ENCODE peak calls at places on chromosomes 16 and 17, in five cellular contexts. One of them, this sample, is unnamed. For H3K36me3, the result is how much of the 10 kb centered on the place peaks cover.

GRCh38 chr16:82047374-82047773 is 12.3 kb downstream of the HSD17B2 start:
- ATAC-seq in HepG2: no peak
- ATAC-seq in K562: no peak
- ATAC-seq in upper lobe of left lung: no peak
- ATAC-seq in GM12878: no peak
- ATAC-seq in this sample: no peak

GRCh38 chr16:50224297-50224696 is 42.1 kb upstream of the ADCY7 start:
- ATAC-seq in upper lobe of left lung: no peak
- ATAC-seq in K562: no peak
- ATAC-seq in HepG2: no peak
- ATAC-seq in GM12878: no peak
- ATAC-seq in this sample: no peak

GRCh38 chr16:29820271-29820701 is at the start of gene MVP:
- ATAC-seq in GM12878: peak
- ATAC-seq in HepG2: peak
- ATAC-seq in K562: peak
- ATAC-seq in upper lobe of left lung: peak
- ATAC-seq in this sample: peak

GRCh38 chr17:69417545-69418483 is 3.3 kb downstream of the MAP2K6 start:
- ATAC-seq in K562: no peak
- ATAC-seq in HepG2: no peak
- ATAC-seq in upper lobe of left lung: no peak
- ATAC-seq in GM12878: no peak
- ATAC-seq in this sample: no peak

GRCh38 chr17:40025991-40026815 is 11.0 kb downstream of the CSF3 start:
- ATAC-seq in K562: no peak
- ATAC-seq in GM12878: no peak
- ATAC-seq in HepG2: no peak
- ATAC-seq in upper lobe of left lung: no peak
- ATAC-seq in this sample: no peak

GRCh38 chr16:52799149-52799548 is 252.2 kb upstream of the TOX3 start:
- ATAC-seq in HepG2: no peak
- ATAC-seq in upper lobe of left lung: no peak
- ATAC-seq in K562: no peak
- ATAC-seq in GM12878: no peak
- ATAC-seq in this sample: no peak

GRCh38 chr17:48439473-48439872 is 9.5 kb upstream of the SKAP1 start:
- ATAC-seq in upper lobe of left lung: no peak
- ATAC-seq in GM12878: peak
- ATAC-seq in HepG2: no peak
- ATAC-seq in K562: no peak
- ATAC-seq in this sample: no peak

GRCh38 chr17:29674270-29674669 is 51.6 kb upstream of the CORO6 start:
- ATAC-seq in K562: no peak
- ATAC-seq in upper lobe of left lung: no peak
- ATAC-seq in HepG2: no peak
- ATAC-seq in GM12878: no peak
- ATAC-seq in this sample: no peak

GRCh38 chr17:68441064-68441770 is 16.1 kb downstream of the WIPI1 start:
- ATAC-seq in K562: peak
- ATAC-seq in GM12878: no peak
- ATAC-seq in upper lobe of left lung: peak
- ATAC-seq in HepG2: no peak
- ATAC-seq in this sample: no peak

GRCh38 chr17:58317421-58318064 is 11.1 kb downstream of the TSPOAP1 start:
- ATAC-seq in GM12878: peak
- ATAC-seq in HepG2: peak
- ATAC-seq in K562: peak
- ATAC-seq in upper lobe of left lung: no peak
- ATAC-seq in this sample: peak

GRCh38 chr16:54632821-54633220 is 297.8 kb upstream of the IRX5 start:
- ATAC-seq in K562: no peak
- ATAC-seq in GM12878: no peak
- ATAC-seq in HepG2: no peak
- ATAC-seq in upper lobe of left lung: no peak
- ATAC-seq in this sample: no peak

GRCh38 chr16:79134300-79134699 is 466.2 kb downstream of the MAF start:
- ATAC-seq in K562: no peak
- ATAC-seq in GM12878: no peak
- ATAC-seq in upper lobe of left lung: no peak
- ATAC-seq in HepG2: peak
- ATAC-seq in this sample: no peak

GRCh38 chr16:56871172-56871593 is 6.2 kb downstream of the SLC12A3 start:
- ATAC-seq in upper lobe of left lung: no peak
- ATAC-seq in GM12878: peak
- ATAC-seq in HepG2: peak
- ATAC-seq in K562: peak
- ATAC-seq in this sample: no peak

GRCh38 chr17:74295625-74296547 is 21.9 kb downstream of the DNAI2 start:
- ATAC-seq in K562: peak
- ATAC-seq in GM12878: peak
- ATAC-seq in HepG2: peak
- ATAC-seq in upper lobe of left lung: peak
- ATAC-seq in this sample: no peak

GRCh38 chr17:43900858-43901754 is 6.2 kb downstream of the MPP2 start:
- ATAC-seq in GM12878: no peak
- ATAC-seq in upper lobe of left lung: no peak
- ATAC-seq in HepG2: no peak
- ATAC-seq in K562: peak
- ATAC-seq in this sample: no peak

GRCh38 chr16:3717235-3718018 is at the start of gene TRAP1:
- ATAC-seq in GM12878: peak
- ATAC-seq in upper lobe of left lung: peak
- ATAC-seq in K562: peak
- ATAC-seq in HepG2: peak
- ATAC-seq in this sample: peak

GRCh38 chr17:72634621-72635020 is 457.9 kb downstream of the SLC39A11 start:
- ATAC-seq in K562: no peak
- ATAC-seq in upper lobe of left lung: no peak
- ATAC-seq in HepG2: no peak
- ATAC-seq in GM12878: no peak
- ATAC-seq in this sample: no peak

GRCh38 chr17:74274060-74274702 is at the start of gene DNAI2:
- ATAC-seq in HepG2: no peak
- ATAC-seq in upper lobe of left lung: no peak
- ATAC-seq in GM12878: no peak
- ATAC-seq in K562: no peak
- ATAC-seq in this sample: no peak

GRCh38 chr17:73575470-73576235 is 68.6 kb downstream of the SDK2 start:
- ATAC-seq in K562: no peak
- ATAC-seq in HepG2: no peak
- ATAC-seq in GM12878: no peak
- ATAC-seq in upper lobe of left lung: no peak
- ATAC-seq in this sample: no peak

GRCh38 chr16:68526143-68526781 is 12.8 kb upstream of the ZFP90 start:
- ATAC-seq in GM12878: no peak
- ATAC-seq in upper lobe of left lung: no peak
- ATAC-seq in K562: no peak
- ATAC-seq in HepG2: peak
- ATAC-seq in this sample: no peak

GRCh38 chr17:57068707-57069106 is 16.3 kb upstream of the AKAP1 start:
- ATAC-seq in upper lobe of left lung: no peak
- ATAC-seq in K562: peak
- ATAC-seq in HepG2: peak
- ATAC-seq in GM12878: no peak
- ATAC-seq in this sample: no peak

GRCh38 chr16:69861276-69862030 is 89.7 kb upstream of the CLEC18A start:
- ATAC-seq in GM12878: no peak
- ATAC-seq in K562: no peak
- ATAC-seq in upper lobe of left lung: peak
- ATAC-seq in HepG2: no peak
- ATAC-seq in this sample: peak

DNA sequence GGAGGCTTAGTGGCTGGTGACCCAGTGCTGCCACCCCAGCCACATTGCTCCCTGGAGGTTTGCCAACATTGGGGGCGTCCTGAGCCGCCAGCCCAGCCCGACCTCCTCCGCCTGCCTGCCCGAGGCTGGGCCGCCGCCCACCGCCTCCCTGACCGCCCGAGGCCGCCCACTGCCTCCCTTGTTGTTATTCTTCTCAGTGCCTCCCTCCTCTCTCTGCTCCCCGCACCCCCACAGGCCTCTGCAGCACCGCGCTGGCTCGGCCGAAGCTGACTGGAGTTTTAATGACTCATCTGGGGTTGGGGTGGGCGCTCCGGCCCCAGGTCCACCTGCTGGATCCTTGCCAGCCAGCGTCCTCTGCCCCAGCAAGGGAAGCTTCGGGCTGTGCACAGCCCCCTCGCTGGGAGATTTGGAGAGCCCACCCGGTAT is 102.5 kb downstream of the RBFOX3 start:
- ATAC-seq in upper lobe of left lung: no peak
- ATAC-seq in GM12878: no peak
- ATAC-seq in HepG2: no peak
- ATAC-seq in K562: no peak
- ATAC-seq in this sample: no peak
- H3K36me3 ChIP-seq in upper lobe of left lung: under half
- H3K36me3 ChIP-seq in GM12878: under half
- H3K36me3 ChIP-seq in HepG2: under half
- H3K36me3 ChIP-seq in K562: under half
- H3K36me3 ChIP-seq in this sample: under half

GRCh38 chr17:55763856-55764255 is 13.0 kb downstream of the PCTP start:
- ATAC-seq in K562: no peak
- ATAC-seq in upper lobe of left lung: no peak
- ATAC-seq in GM12878: no peak
- ATAC-seq in HepG2: no peak
- ATAC-seq in this sample: peak
- TF ChIP-seq EP300 in K562: no peak
- TF ChIP-seq EP300 in upper lobe of left lung: no peak
- TF ChIP-seq EP300 in GM12878: no peak
- TF ChIP-seq EP300 in HepG2: no peak
- TF ChIP-seq EP300 in this sample: no peak

GRCh38 chr16:1160773-1161348 is 8.0 kb downstream of the CACNA1H start:
- ATAC-seq in K562: no peak
- ATAC-seq in GM12878: no peak
- ATAC-seq in upper lobe of left lung: no peak
- ATAC-seq in HepG2: no peak
- ATAC-seq in this sample: no peak

GRCh38 chr16:1158456-1159324 is 5.8 kb downstream of the CACNA1H start:
- ATAC-seq in K562: no peak
- ATAC-seq in GM12878: no peak
- ATAC-seq in HepG2: peak
- ATAC-seq in upper lobe of left lung: no peak
- ATAC-seq in this sample: peak

GRCh38 chr16:1159325-1159972 is 6.5 kb downstream of the CACNA1H start:
- ATAC-seq in upper lobe of left lung: no peak
- ATAC-seq in K562: no peak
- ATAC-seq in GM12878: no peak
- ATAC-seq in HepG2: peak
- ATAC-seq in this sample: peak

GRCh38 chr16:1157639-1158455 is 4.9 kb downstream of the CACNA1H start:
- ATAC-seq in K562: no peak
- ATAC-seq in HepG2: no peak
- ATAC-seq in upper lobe of left lung: no peak
- ATAC-seq in GM12878: no peak
- ATAC-seq in this sample: no peak

DNA sequence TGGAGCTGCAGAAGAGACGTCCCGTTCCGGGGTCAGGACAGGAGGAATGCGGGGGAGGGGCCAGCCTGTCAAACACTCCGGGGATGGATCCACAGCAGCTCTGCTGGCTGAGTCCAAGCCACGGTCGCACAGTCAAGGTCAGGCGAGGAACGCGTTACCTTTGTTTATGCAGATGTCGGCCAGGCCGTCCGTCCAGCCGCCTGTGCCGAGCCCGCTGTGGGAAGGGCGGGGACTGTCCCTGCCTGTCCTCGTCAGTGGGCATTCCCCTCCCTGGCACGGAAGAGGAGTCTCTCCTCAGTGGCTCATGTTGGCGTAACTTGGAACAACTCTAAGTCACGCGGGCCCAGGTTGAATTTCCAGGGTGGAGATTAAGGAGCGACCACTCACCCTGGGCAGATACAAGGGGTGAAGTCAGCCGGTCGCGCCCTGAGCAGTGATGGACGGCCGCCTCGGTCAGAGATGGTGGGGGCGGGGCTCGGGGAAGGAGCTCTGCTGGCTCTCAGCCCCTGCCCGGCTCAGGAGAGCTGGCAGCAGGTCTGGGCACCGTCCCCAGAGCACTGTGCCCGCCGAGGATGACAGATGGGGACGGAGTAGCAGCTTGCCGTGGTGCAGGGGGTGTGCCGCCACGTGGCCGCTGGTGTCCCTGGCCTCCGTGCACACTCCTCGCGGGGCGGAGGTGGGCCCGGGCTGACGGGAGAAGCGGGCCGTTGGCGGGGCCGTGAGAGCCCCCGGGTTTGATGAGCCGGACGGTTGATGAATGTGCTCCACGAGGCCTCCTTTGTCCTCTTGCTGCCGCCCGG is 7.3 kb downstream of the CACNA1H start:
- ATAC-seq in HepG2: peak
- ATAC-seq in upper lobe of left lung: no peak
- ATAC-seq in K562: peak
- ATAC-seq in GM12878: no peak
- ATAC-seq in this sample: peak
- H3K27ac ChIP-seq in HepG2: no peak
- H3K27ac ChIP-seq in upper lobe of left lung: peak
- H3K27ac ChIP-seq in K562: no peak
- H3K27ac ChIP-seq in GM12878: no peak
- H3K27ac ChIP-seq in this sample: peak

GRCh38 chr17:1420981-1421380 is 21.0 kb upstream of the YWHAE start:
- ATAC-seq in HepG2: no peak
- ATAC-seq in K562: no peak
- ATAC-seq in GM12878: no peak
- ATAC-seq in upper lobe of left lung: no peak
- ATAC-seq in this sample: no peak
- H3K36me3 ChIP-seq in HepG2: under half
- H3K36me3 ChIP-seq in K562: under half
- H3K36me3 ChIP-seq in GM12878: under half
- H3K36me3 ChIP-seq in upper lobe of left lung: half or more
- H3K36me3 ChIP-seq in this sample: under half

GRCh38 chr16:72988568-72988967 is 59.4 kb downstream of the ZFHX3 start:
- ATAC-seq in K562: no peak
- ATAC-seq in upper lobe of left lung: no peak
- ATAC-seq in GM12878: no peak
- ATAC-seq in HepG2: no peak
- ATAC-seq in this sample: no peak

GRCh38 chr16:72985148-72985882 is 62.6 kb downstream of the ZFHX3 start:
- ATAC-seq in HepG2: no peak
- ATAC-seq in GM12878: no peak
- ATAC-seq in upper lobe of left lung: peak
- ATAC-seq in K562: no peak
- ATAC-seq in this sample: peak

GRCh38 chr16:72983728-72984350 is 64.1 kb downstream of the ZFHX3 start:
- ATAC-seq in HepG2: no peak
- ATAC-seq in GM12878: no peak
- ATAC-seq in upper lobe of left lung: no peak
- ATAC-seq in K562: no peak
- ATAC-seq in this sample: no peak

GRCh38 chr16:72987480-72987901 is 60.4 kb downstream of the ZFHX3 start:
- ATAC-seq in GM12878: no peak
- ATAC-seq in HepG2: peak
- ATAC-seq in upper lobe of left lung: no peak
- ATAC-seq in K562: no peak
- ATAC-seq in this sample: no peak

DNA sequence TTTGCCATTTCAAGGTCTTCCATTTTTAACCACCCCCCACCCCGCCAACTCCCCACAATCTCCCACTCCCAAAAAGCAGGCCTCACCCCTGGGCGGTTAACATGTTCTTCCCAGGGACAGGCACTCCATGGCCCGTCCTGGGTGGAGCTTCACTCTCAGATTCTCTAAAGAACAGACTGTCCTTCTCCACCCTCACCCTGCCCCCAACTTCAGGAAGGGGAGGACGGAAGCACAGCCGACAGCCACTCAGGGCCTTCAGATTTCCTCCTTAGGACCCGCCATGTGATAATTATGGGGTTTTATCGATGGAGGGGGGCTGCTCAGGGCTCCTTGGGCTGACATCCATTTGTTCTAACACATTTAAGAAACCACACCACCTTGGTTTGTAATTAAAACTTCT is 61.9 kb downstream of the ZFHX3 start:
- ATAC-seq in K562: no peak
- ATAC-seq in HepG2: no peak
- ATAC-seq in upper lobe of left lung: peak
- ATAC-seq in GM12878: no peak
- ATAC-seq in this sample: peak
- TF ChIP-seq EP300 in K562: no peak
- TF ChIP-seq EP300 in HepG2: no peak
- TF ChIP-seq EP300 in upper lobe of left lung: no peak
- TF ChIP-seq EP300 in GM12878: no peak
- TF ChIP-seq EP300 in this sample: no peak